ENCODE peak calls at places on chromosomes 2 and 18, in five cellular contexts. One of them, this sample, is unnamed.

GRCh38 chr18:7954229-7954628 is 387.1 kb downstream of the PTPRM start:
- DNase-seq in stimulated activated naive CD4-positive, alpha-beta T cell: no peak
- DNase-seq in T-helper 1 cell: no peak
- DNase-seq in stimulated activated CD8-positive, alpha-beta memory T cell treated with anti-CD3 and anti-CD28 coated beads, Interleukin-7, amount 100 ng/mL, for 24 hours: no peak
- DNase-seq in activated T-helper 9 cell treated with anti-CD3 and anti-CD28 coated beads, Interleukin-2, amount 50 U/mL, for 16 hours: no peak
- DNase-seq in this sample: no peak

GRCh38 chr2:108623616-108624015 is 89.3 kb downstream of the LIMS1 start:
- DNase-seq in stimulated activated naive CD4-positive, alpha-beta T cell: no peak
- DNase-seq in T-helper 1 cell: no peak
- DNase-seq in stimulated activated CD8-positive, alpha-beta memory T cell treated with anti-CD3 and anti-CD28 coated beads, Interleukin-7, amount 100 ng/mL, for 24 hours: no peak
- DNase-seq in activated T-helper 9 cell treated with anti-CD3 and anti-CD28 coated beads, Interleukin-2, amount 50 U/mL, for 16 hours: no peak
- DNase-seq in this sample: no peak

GRCh38 chr2:45466045-45466444 is 145.0 kb downstream of the SRBD1 start:
- DNase-seq in stimulated activated naive CD4-positive, alpha-beta T cell: no peak
- DNase-seq in T-helper 1 cell: no peak
- DNase-seq in stimulated activated CD8-positive, alpha-beta memory T cell treated with anti-CD3 and anti-CD28 coated beads, Interleukin-7, amount 100 ng/mL, for 24 hours: no peak
- DNase-seq in activated T-helper 9 cell treated with anti-CD3 and anti-CD28 coated beads, Interleukin-2, amount 50 U/mL, for 16 hours: no peak
- DNase-seq in this sample: no peak

GRCh38 chr18:8229786-8230185 is 379.5 kb upstream of the RAB12 start:
- DNase-seq in stimulated activated naive CD4-positive, alpha-beta T cell: no peak
- DNase-seq in T-helper 1 cell: no peak
- DNase-seq in stimulated activated CD8-positive, alpha-beta memory T cell treated with anti-CD3 and anti-CD28 coated beads, Interleukin-7, amount 100 ng/mL, for 24 hours: no peak
- DNase-seq in activated T-helper 9 cell treated with anti-CD3 and anti-CD28 coated beads, Interleukin-2, amount 50 U/mL, for 16 hours: no peak
- DNase-seq in this sample: no peak

GRCh38 chr2:655626-656025 is 21.6 kb downstream of the TMEM18 start:
- DNase-seq in stimulated activated naive CD4-positive, alpha-beta T cell: no peak
- DNase-seq in T-helper 1 cell: no peak
- DNase-seq in stimulated activated CD8-positive, alpha-beta memory T cell treated with anti-CD3 and anti-CD28 coated beads, Interleukin-7, amount 100 ng/mL, for 24 hours: no peak
- DNase-seq in activated T-helper 9 cell treated with anti-CD3 and anti-CD28 coated beads, Interleukin-2, amount 50 U/mL, for 16 hours: no peak
- DNase-seq in this sample: no peak

GRCh38 chr2:46020416-46020815 is 276.8 kb upstream of the EPAS1 start:
- DNase-seq in stimulated activated naive CD4-positive, alpha-beta T cell: no peak
- DNase-seq in T-helper 1 cell: no peak
- DNase-seq in stimulated activated CD8-positive, alpha-beta memory T cell treated with anti-CD3 and anti-CD28 coated beads, Interleukin-7, amount 100 ng/mL, for 24 hours: no peak
- DNase-seq in activated T-helper 9 cell treated with anti-CD3 and anti-CD28 coated beads, Interleukin-2, amount 50 U/mL, for 16 hours: no peak
- DNase-seq in this sample: no peak

GRCh38 chr2:151869296-151869695 is 41.1 kb upstream of the ARL5A start:
- DNase-seq in stimulated activated naive CD4-positive, alpha-beta T cell: no peak
- DNase-seq in T-helper 1 cell: no peak
- DNase-seq in stimulated activated CD8-positive, alpha-beta memory T cell treated with anti-CD3 and anti-CD28 coated beads, Interleukin-7, amount 100 ng/mL, for 24 hours: no peak
- DNase-seq in activated T-helper 9 cell treated with anti-CD3 and anti-CD28 coated beads, Interleukin-2, amount 50 U/mL, for 16 hours: no peak
- DNase-seq in this sample: no peak

GRCh38 chr2:2577366-2577765 is 246.3 kb upstream of the MYT1L start:
- DNase-seq in stimulated activated naive CD4-positive, alpha-beta T cell: no peak
- DNase-seq in T-helper 1 cell: no peak
- DNase-seq in stimulated activated CD8-positive, alpha-beta memory T cell treated with anti-CD3 and anti-CD28 coated beads, Interleukin-7, amount 100 ng/mL, for 24 hours: no peak
- DNase-seq in activated T-helper 9 cell treated with anti-CD3 and anti-CD28 coated beads, Interleukin-2, amount 50 U/mL, for 16 hours: no peak
- DNase-seq in this sample: no peak

GRCh38 chr2:40431600-40431955 is 20.3 kb downstream of the SLC8A1 start:
- DNase-seq in stimulated activated naive CD4-positive, alpha-beta T cell: no peak
- DNase-seq in T-helper 1 cell: no peak
- DNase-seq in stimulated activated CD8-positive, alpha-beta memory T cell treated with anti-CD3 and anti-CD28 coated beads, Interleukin-7, amount 100 ng/mL, for 24 hours: no peak
- DNase-seq in activated T-helper 9 cell treated with anti-CD3 and anti-CD28 coated beads, Interleukin-2, amount 50 U/mL, for 16 hours: no peak
- DNase-seq in this sample: no peak

GRCh38 chr2:227341553-227341952 is 16.5 kb downstream of the MFF start:
- DNase-seq in stimulated activated naive CD4-positive, alpha-beta T cell: no peak
- DNase-seq in T-helper 1 cell: no peak
- DNase-seq in stimulated activated CD8-positive, alpha-beta memory T cell treated with anti-CD3 and anti-CD28 coated beads, Interleukin-7, amount 100 ng/mL, for 24 hours: no peak
- DNase-seq in activated T-helper 9 cell treated with anti-CD3 and anti-CD28 coated beads, Interleukin-2, amount 50 U/mL, for 16 hours: no peak
- DNase-seq in this sample: no peak

GRCh38 chr2:46901611-46902010 is 14.0 kb downstream of the MCFD2 start:
- DNase-seq in stimulated activated naive CD4-positive, alpha-beta T cell: no peak
- DNase-seq in T-helper 1 cell: no peak
- DNase-seq in stimulated activated CD8-positive, alpha-beta memory T cell treated with anti-CD3 and anti-CD28 coated beads, Interleukin-7, amount 100 ng/mL, for 24 hours: no peak
- DNase-seq in activated T-helper 9 cell treated with anti-CD3 and anti-CD28 coated beads, Interleukin-2, amount 50 U/mL, for 16 hours: no peak
- DNase-seq in this sample: no peak

GRCh38 chr18:45121146-45121545 is 440.5 kb downstream of the SETBP1 start:
- DNase-seq in stimulated activated naive CD4-positive, alpha-beta T cell: no peak
- DNase-seq in T-helper 1 cell: no peak
- DNase-seq in stimulated activated CD8-positive, alpha-beta memory T cell treated with anti-CD3 and anti-CD28 coated beads, Interleukin-7, amount 100 ng/mL, for 24 hours: no peak
- DNase-seq in activated T-helper 9 cell treated with anti-CD3 and anti-CD28 coated beads, Interleukin-2, amount 50 U/mL, for 16 hours: no peak
- DNase-seq in this sample: no peak

GRCh38 chr18:77650799-77651385 is 401.2 kb downstream of the GALR1 start:
- DNase-seq in stimulated activated naive CD4-positive, alpha-beta T cell: no peak
- DNase-seq in T-helper 1 cell: peak; percentile 36
- DNase-seq in stimulated activated CD8-positive, alpha-beta memory T cell treated with anti-CD3 and anti-CD28 coated beads, Interleukin-7, amount 100 ng/mL, for 24 hours: peak; percentile 26
- DNase-seq in activated T-helper 9 cell treated with anti-CD3 and anti-CD28 coated beads, Interleukin-2, amount 50 U/mL, for 16 hours: peak; percentile 27
- DNase-seq in this sample: peak; percentile 25

GRCh38 chr2:126995652-126996377 is 97.1 kb downstream of the TEX51 start:
- DNase-seq in stimulated activated naive CD4-positive, alpha-beta T cell: no peak
- DNase-seq in T-helper 1 cell: no peak
- DNase-seq in stimulated activated CD8-positive, alpha-beta memory T cell treated with anti-CD3 and anti-CD28 coated beads, Interleukin-7, amount 100 ng/mL, for 24 hours: no peak
- DNase-seq in activated T-helper 9 cell treated with anti-CD3 and anti-CD28 coated beads, Interleukin-2, amount 50 U/mL, for 16 hours: no peak
- DNase-seq in this sample: no peak

GRCh38 chr18:52408800-52409302 is 68.9 kb downstream of the DCC start:
- DNase-seq in stimulated activated naive CD4-positive, alpha-beta T cell: no peak
- DNase-seq in T-helper 1 cell: no peak
- DNase-seq in stimulated activated CD8-positive, alpha-beta memory T cell treated with anti-CD3 and anti-CD28 coated beads, Interleukin-7, amount 100 ng/mL, for 24 hours: no peak
- DNase-seq in activated T-helper 9 cell treated with anti-CD3 and anti-CD28 coated beads, Interleukin-2, amount 50 U/mL, for 16 hours: no peak
- DNase-seq in this sample: no peak

GRCh38 chr2:105330681-105331375 is 1.3 kb upstream of the TGFBRAP1 start:
- DNase-seq in stimulated activated naive CD4-positive, alpha-beta T cell: no peak
- DNase-seq in T-helper 1 cell: no peak
- DNase-seq in stimulated activated CD8-positive, alpha-beta memory T cell treated with anti-CD3 and anti-CD28 coated beads, Interleukin-7, amount 100 ng/mL, for 24 hours: no peak
- DNase-seq in activated T-helper 9 cell treated with anti-CD3 and anti-CD28 coated beads, Interleukin-2, amount 50 U/mL, for 16 hours: no peak
- DNase-seq in this sample: no peak

GRCh38 chr2:148132400-148132799 is 111.5 kb downstream of the MBD5 start:
- DNase-seq in stimulated activated naive CD4-positive, alpha-beta T cell: no peak
- DNase-seq in T-helper 1 cell: no peak
- DNase-seq in stimulated activated CD8-positive, alpha-beta memory T cell treated with anti-CD3 and anti-CD28 coated beads, Interleukin-7, amount 100 ng/mL, for 24 hours: no peak
- DNase-seq in activated T-helper 9 cell treated with anti-CD3 and anti-CD28 coated beads, Interleukin-2, amount 50 U/mL, for 16 hours: no peak
- DNase-seq in this sample: no peak

GRCh38 chr18:6055711-6056110 is 160.4 kb upstream of the TMEM200C start:
- DNase-seq in stimulated activated naive CD4-positive, alpha-beta T cell: no peak
- DNase-seq in T-helper 1 cell: no peak
- DNase-seq in stimulated activated CD8-positive, alpha-beta memory T cell treated with anti-CD3 and anti-CD28 coated beads, Interleukin-7, amount 100 ng/mL, for 24 hours: no peak
- DNase-seq in activated T-helper 9 cell treated with anti-CD3 and anti-CD28 coated beads, Interleukin-2, amount 50 U/mL, for 16 hours: no peak
- DNase-seq in this sample: no peak

GRCh38 chr2:160538559-160539355 is 45.1 kb upstream of the RBMS1 start:
- DNase-seq in stimulated activated naive CD4-positive, alpha-beta T cell: no peak
- DNase-seq in T-helper 1 cell: no peak
- DNase-seq in stimulated activated CD8-positive, alpha-beta memory T cell treated with anti-CD3 and anti-CD28 coated beads, Interleukin-7, amount 100 ng/mL, for 24 hours: no peak
- DNase-seq in activated T-helper 9 cell treated with anti-CD3 and anti-CD28 coated beads, Interleukin-2, amount 50 U/mL, for 16 hours: no peak
- DNase-seq in this sample: no peak

GRCh38 chr2:7900593-7900992 is 781.3 kb upstream of the ID2 start:
- DNase-seq in stimulated activated naive CD4-positive, alpha-beta T cell: no peak
- DNase-seq in T-helper 1 cell: no peak
- DNase-seq in stimulated activated CD8-positive, alpha-beta memory T cell treated with anti-CD3 and anti-CD28 coated beads, Interleukin-7, amount 100 ng/mL, for 24 hours: no peak
- DNase-seq in activated T-helper 9 cell treated with anti-CD3 and anti-CD28 coated beads, Interleukin-2, amount 50 U/mL, for 16 hours: no peak
- DNase-seq in this sample: no peak

GRCh38 chr2:8590940-8591339 is 90.9 kb upstream of the ID2 start:
- DNase-seq in stimulated activated naive CD4-positive, alpha-beta T cell: no peak
- DNase-seq in T-helper 1 cell: no peak
- DNase-seq in stimulated activated CD8-positive, alpha-beta memory T cell treated with anti-CD3 and anti-CD28 coated beads, Interleukin-7, amount 100 ng/mL, for 24 hours: no peak
- DNase-seq in activated T-helper 9 cell treated with anti-CD3 and anti-CD28 coated beads, Interleukin-2, amount 50 U/mL, for 16 hours: no peak
- DNase-seq in this sample: no peak

GRCh38 chr2:75416420-75417342 is 144.1 kb downstream of the EVA1A start:
- DNase-seq in stimulated activated naive CD4-positive, alpha-beta T cell: peak; percentile 82
- DNase-seq in T-helper 1 cell: no peak
- DNase-seq in stimulated activated CD8-positive, alpha-beta memory T cell treated with anti-CD3 and anti-CD28 coated beads, Interleukin-7, amount 100 ng/mL, for 24 hours: no peak
- DNase-seq in activated T-helper 9 cell treated with anti-CD3 and anti-CD28 coated beads, Interleukin-2, amount 50 U/mL, for 16 hours: no peak
- DNase-seq in this sample: no peak

GRCh38 chr18:67525328-67526110 is 9.0 kb upstream of the DSEL start:
- DNase-seq in stimulated activated naive CD4-positive, alpha-beta T cell: no peak
- DNase-seq in T-helper 1 cell: no peak
- DNase-seq in stimulated activated CD8-positive, alpha-beta memory T cell treated with anti-CD3 and anti-CD28 coated beads, Interleukin-7, amount 100 ng/mL, for 24 hours: no peak
- DNase-seq in activated T-helper 9 cell treated with anti-CD3 and anti-CD28 coated beads, Interleukin-2, amount 50 U/mL, for 16 hours: no peak
- DNase-seq in this sample: no peak

GRCh38 chr18:811192-812122 is 585 bp downstream of the YES1 start:
- DNase-seq in stimulated activated naive CD4-positive, alpha-beta T cell: peak; percentile 44
- DNase-seq in T-helper 1 cell: no peak
- DNase-seq in stimulated activated CD8-positive, alpha-beta memory T cell treated with anti-CD3 and anti-CD28 coated beads, Interleukin-7, amount 100 ng/mL, for 24 hours: peak; percentile 6
- DNase-seq in activated T-helper 9 cell treated with anti-CD3 and anti-CD28 coated beads, Interleukin-2, amount 50 U/mL, for 16 hours: no peak
- DNase-seq in this sample: no peak

This sample was measured in activated gamma-delta T cell treated with anti-CD3 and anti-CD28 coated beads, Interleukin-2, amount 50 U/mL, for 16 hours.